ENCODE peak calls at places on chromosomes 5 and 9, in seven cellular contexts. A is kidney, P is neural progenitor cell, O is sigmoid colon, Y is tibial artery, L is cardiac muscle cell, D is heart left ventricle. M is an unnamed sample.

GRCh38 chr9:29697011-29697410 is 2123.7 kb upstream of the C9orf72 start:
- DNase-seq in A (no peak), P (no peak), O (no peak), Y (no peak), L (no peak), D (no peak), M (no peak)

GRCh38 chr5:124659798-124660197 is 86.6 kb downstream of the ZNF608 start:
- DNase-seq in A (no peak), P (no peak), O (no peak), Y (no peak), L (no peak), D (no peak), M (no peak)

GRCh38 chr9:121453232-121453892 is 46.3 kb downstream of the GGTA1 start:
- DNase-seq in A (no peak), P (no peak), O (no peak), Y (no peak), L (peak; percentile 40), D (no peak), M (no peak)

GRCh38 chr5:150406120-150407096 is 6.3 kb downstream of the CD74 start:
- DNase-seq in A (peak; percentile 75), P (no peak), O (no peak), Y (no peak), L (no peak), D (no peak), M (peak; percentile 66)

GRCh38 chr5:108521841-108522506 is 140.1 kb upstream of the FBXL17 start:
- DNase-seq in A (no peak), P (peak; percentile 74), O (no peak), Y (no peak), L (peak; percentile 82), D (no peak), M (no peak)

GRCh38 chr5:149863176-149863575 is 81.4 kb downstream of the PDE6A start:
- DNase-seq in A (no peak), P (no peak), O (no peak), Y (no peak), L (no peak), D (no peak), M (no peak)

GRCh38 chr9:76365028-76365427 is 29.2 kb downstream of the RFK start:
- DNase-seq in A (no peak), P (peak; percentile 32), O (no peak), Y (no peak), L (peak; percentile 41), D (no peak), M (no peak)

GRCh38 chr9:135586601-135587109 is 25.1 kb downstream of the PAEP start:
- DNase-seq in A (no peak), P (no peak), O (peak; percentile 41), Y (no peak), L (no peak), D (peak; percentile 44), M (no peak)

GRCh38 chr5:123700624-123701023 is 188.6 kb downstream of the CSNK1G3 start:
- DNase-seq in A (no peak), P (no peak), O (no peak), Y (no peak), L (peak; percentile 98), D (no peak), M (no peak)

GRCh38 chr5:148162038-148162437 is 6.3 kb upstream of the SPINK14 start:
- DNase-seq in A (no peak), P (no peak), O (no peak), Y (no peak), L (no peak), D (no peak), M (no peak)

GRCh38 chr9:121860744-121861143 is 209.3 kb downstream of the DAB2IP start:
- DNase-seq in A (no peak), P (no peak), O (peak; percentile 83), Y (peak; percentile 85), L (peak; percentile 93), D (no peak), M (no peak)

GRCh38 chr9:34809504-34810186 is 99.7 kb upstream of the CCL21 start:
- DNase-seq in A (peak; percentile 72), P (peak; percentile 75), O (no peak), Y (no peak), L (peak; percentile 44), D (peak; percentile 58), M (peak; percentile 47)

GRCh38 chr9:114002271-114002985 is 75.7 kb downstream of the AMBP start:
- DNase-seq in A (peak; percentile 57), P (no peak), O (peak; percentile 57), Y (peak; percentile 56), L (no peak), D (no peak), M (peak; percentile 37)

GRCh38 chr9:94905606-94906005 is 179.1 kb downstream of the AOPEP start:
- DNase-seq in A (no peak), P (no peak), O (no peak), Y (no peak), L (no peak), D (no peak), M (no peak)

GRCh38 chr5:38265546-38266179 is 7.3 kb downstream of the EGFLAM start:
- DNase-seq in A (no peak), P (peak; percentile 86), O (no peak), Y (no peak), L (peak; percentile 72), D (no peak), M (no peak)

GRCh38 chr5:103669615-103670014 is 107.0 kb upstream of the NUDT12 start:
- DNase-seq in A (no peak), P (no peak), O (no peak), Y (no peak), L (no peak), D (no peak), M (no peak)

GRCh38 chr5:69024241-69024651 is 69.6 kb upstream of the SLC30A5 start:
- DNase-seq in A (no peak), P (peak; percentile 67), O (no peak), Y (no peak), L (peak; percentile 77), D (no peak), M (no peak)

GRCh38 chr9:35673132-35673997 is at the start of gene CA9:
- DNase-seq in A (peak; percentile 62), P (no peak), O (peak; percentile 81), Y (peak; percentile 88), L (no peak), D (peak; percentile 72), M (no peak)

GRCh38 chr5:181181650-181182565 is 23.1 kb downstream of the TRIM7 start:
- DNase-seq in A (no peak), P (peak; percentile 87), O (peak; percentile 77), Y (no peak), L (peak; percentile 84), D (peak; percentile 72), M (peak; percentile 84)

GRCh38 chr9:129757045-129757444 is 4.2 kb upstream of the PTGES start:
- DNase-seq in A (no peak), P (no peak), O (no peak), Y (no peak), L (no peak), D (no peak), M (no peak)

GRCh38 chr5:170301149-170301548 is 3.6 kb upstream of the LCP2 start:
- DNase-seq in A (no peak), P (no peak), O (peak; percentile 20), Y (no peak), L (no peak), D (no peak), M (no peak)

GRCh38 chr5:170296935-170297588 is 515 bp downstream of the LCP2 start:
- DNase-seq in A (no peak), P (no peak), O (no peak), Y (no peak), L (no peak), D (no peak), M (no peak)

GRCh38 chr5:170296036-170296934 is 1.3 kb downstream of the LCP2 start:
- DNase-seq in A (no peak), P (no peak), O (peak; percentile 40), Y (no peak), L (no peak), D (no peak), M (no peak)

GRCh38 chr5:170300361-170301013 is 2.9 kb upstream of the LCP2 start:
- DNase-seq in A (no peak), P (no peak), O (peak; percentile 74), Y (no peak), L (no peak), D (no peak), M (no peak)

DNA sequence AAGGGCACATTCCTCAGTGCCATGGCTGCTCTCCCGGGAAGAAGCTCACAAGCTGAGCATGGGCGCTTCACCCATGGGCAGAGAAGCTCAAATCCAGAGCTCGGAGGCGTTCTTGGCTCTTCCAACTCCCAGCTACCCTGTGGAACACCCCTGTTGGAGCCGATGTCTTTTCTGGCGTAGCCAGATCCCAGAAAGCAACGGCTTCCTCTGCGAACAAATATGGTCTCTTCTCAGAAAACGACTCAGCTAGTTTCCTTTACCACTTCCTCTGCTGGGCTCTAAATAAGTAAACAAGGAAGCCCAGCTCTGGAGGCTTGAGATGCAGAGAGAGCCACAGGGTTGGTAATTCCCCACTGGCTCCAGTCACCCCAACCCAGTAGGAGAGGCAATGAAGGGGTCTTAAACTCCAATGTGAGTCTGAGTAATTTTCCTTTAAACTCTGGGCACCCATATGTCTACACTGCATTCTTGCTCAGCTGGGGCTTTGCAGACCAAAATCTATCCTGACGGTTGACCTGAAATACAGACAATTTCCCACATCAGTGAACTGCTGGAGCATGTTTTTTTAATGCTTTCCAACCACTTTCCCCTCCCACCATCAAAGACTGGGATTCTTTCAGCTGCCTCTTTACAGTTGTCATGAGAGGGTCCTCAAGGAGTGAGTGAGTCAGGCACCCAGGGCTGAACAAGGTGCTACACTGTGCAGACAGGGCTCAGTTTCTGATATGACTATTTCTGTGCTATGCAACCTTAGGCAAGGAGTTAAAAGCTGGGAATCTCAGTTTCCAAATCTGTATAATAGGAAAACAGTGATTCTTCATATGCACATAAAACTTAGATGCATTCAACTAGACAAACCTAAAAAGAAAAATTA is at the start of gene LCP2:
- DNase-seq in A (no peak), P (no peak), O (peak; percentile 59), Y (no peak), L (no peak), D (no peak), M (no peak)
- H3K27ac ChIP-seq in A (peak within 1 kb of the TSS; percentile 58), P (no peak within 1 kb of the TSS), O (peak within 1 kb of the TSS; percentile 55), Y (peak within 1 kb of the TSS; percentile 46), L (no peak within 1 kb of the TSS), D (peak within 1 kb of the TSS; percentile 83), M (no peak within 1 kb of the TSS)

GRCh38 chr5:133041910-133042309 is 9.9 kb upstream of the HSPA4 start:
- DNase-seq in A (no peak), P (no peak), O (no peak), Y (no peak), L (peak; percentile 34), D (no peak), M (no peak)
- H3K4me3 ChIP-seq in A (no peak overlapping the region), P (no peak overlapping the region), O (no peak overlapping the region), Y (no peak overlapping the region), L (no peak overlapping the region), D (no peak overlapping the region), M (no peak overlapping the region)

DNA sequence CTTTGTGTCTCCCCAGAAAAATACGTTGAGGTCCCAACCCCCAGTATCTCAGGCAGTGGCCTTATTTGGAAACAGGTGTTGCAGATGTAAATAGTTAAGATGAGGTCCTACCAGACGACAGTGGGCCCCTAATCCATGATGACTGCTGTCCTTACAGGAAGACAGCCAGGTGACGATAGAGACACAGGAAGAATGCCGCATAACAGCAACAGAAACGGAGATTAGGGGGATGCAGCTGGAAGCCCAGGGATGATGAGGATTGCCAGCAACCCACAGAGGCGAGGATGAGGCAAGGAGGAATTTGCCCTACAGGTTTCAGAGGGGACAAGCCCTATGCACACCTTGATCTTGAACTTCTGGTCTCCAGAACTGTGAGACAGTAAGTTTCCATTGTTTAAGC is 46.5 kb downstream of the ROPN1L start:
- DNase-seq in A (no peak), P (no peak), O (no peak), Y (no peak), L (no peak), D (no peak), M (no peak)
- H3K27ac ChIP-seq in A (no peak overlapping the region), P (no peak overlapping the region), O (no peak overlapping the region), Y (no peak overlapping the region), L (no peak overlapping the region), D (no peak overlapping the region), M (no peak overlapping the region)

GRCh38 chr9:21974542-21975409 is 19.4 kb downstream of the CDKN2A start:
- DNase-seq in A (peak; percentile 78), P (peak; percentile 88), O (no peak), Y (no peak), L (peak; percentile 30), D (no peak), M (peak; percentile 96)
- H3K4me3 ChIP-seq in A (peak overlapping the region; percentile 12), P (peak overlapping the region; percentile 45), O (peak overlapping the region; percentile 9), Y (peak overlapping the region; percentile 49), L (peak overlapping the region; percentile 40), D (peak overlapping the region; percentile 43), M (peak overlapping the region; percentile 94)

M was measured in RWPE2.